ENCODE peak calls at places on chromosome 9, in ten cellular contexts. V, U, Z, M, O, J, G, C, T and B are unnamed samples.

GRCh38 chr9:68552700-68553099 is 12.0 kb upstream of the TMEM252 start:
- DNase-seq in V (no peak), U (no peak), Z (no peak), M (no peak), O (no peak), J (no peak), G (no peak), C (no peak), T (no peak), B (no peak)

GRCh38 chr9:96161819-96162218 is 140.2 kb downstream of the HSD17B3 start:
- DNase-seq in V (no peak), U (no peak), Z (no peak), M (no peak), O (peak; percentile 38), J (no peak), G (no peak), C (no peak), T (no peak), B (no peak)

GRCh38 chr9:127773245-127773644 is 5.2 kb downstream of the SH2D3C start:
- DNase-seq in V (no peak), U (no peak), Z (no peak), M (no peak), O (no peak), J (no peak), G (no peak), C (no peak), T (no peak), B (no peak)

GRCh38 chr9:88388203-88388885 is at the start of gene SPIN1:
- DNase-seq in V (peak; percentile 70), U (peak; percentile 84), Z (peak; percentile 44), M (peak; percentile 35), O (peak; percentile 79), J (peak; percentile 35), G (no peak), C (peak; percentile 87), T (peak; percentile 96), B (peak; percentile 73)

GRCh38 chr9:5587024-5587423 is 41.9 kb upstream of the RIC1 start:
- DNase-seq in V (no peak), U (no peak), Z (no peak), M (no peak), O (no peak), J (no peak), G (no peak), C (no peak), T (no peak), B (no peak)

GRCh38 chr9:135240871-135241311 is 153.4 kb downstream of the OLFM1 start:
- DNase-seq in V (no peak), U (no peak), Z (no peak), M (no peak), O (no peak), J (no peak), G (no peak), C (no peak), T (peak; percentile 29), B (no peak)

GRCh38 chr9:76215066-76215465 is 179.2 kb downstream of the RFK start:
- DNase-seq in V (no peak), U (no peak), Z (no peak), M (no peak), O (no peak), J (no peak), G (no peak), C (no peak), T (no peak), B (no peak)

GRCh38 chr9:113654605-113655193 is 191.2 kb downstream of the RGS3 start:
- DNase-seq in V (no peak), U (no peak), Z (no peak), M (no peak), O (peak; percentile 26), J (no peak), G (no peak), C (no peak), T (no peak), B (peak; percentile 23)

GRCh38 chr9:98191615-98192502 is 578 bp downstream of the CORO2A start:
- DNase-seq in V (peak; percentile 49), U (peak; percentile 48), Z (peak; percentile 44), M (no peak), O (no peak), J (no peak), G (no peak), C (peak; percentile 59), T (peak; percentile 90), B (peak; percentile 74)

GRCh38 chr9:129460323-129461261 is 160.3 kb downstream of the C9orf50 start:
- DNase-seq in V (peak; percentile 93), U (peak; percentile 97), Z (peak; percentile 99), M (peak; percentile 94), O (peak; percentile 97), J (peak; percentile 90), G (peak; percentile 59), C (peak; percentile 96), T (peak; percentile 98), B (peak; percentile 99)
- TF ChIP-seq POLR2AphosphoS5 in V (peak; percentile 76), U (peak; percentile 91), Z (peak; percentile 74), M (peak; percentile 61), O (no peak), J (peak; percentile 76), G (no peak), C (peak; percentile 78), T (peak; percentile 86), B (peak; percentile 78)

DNA sequence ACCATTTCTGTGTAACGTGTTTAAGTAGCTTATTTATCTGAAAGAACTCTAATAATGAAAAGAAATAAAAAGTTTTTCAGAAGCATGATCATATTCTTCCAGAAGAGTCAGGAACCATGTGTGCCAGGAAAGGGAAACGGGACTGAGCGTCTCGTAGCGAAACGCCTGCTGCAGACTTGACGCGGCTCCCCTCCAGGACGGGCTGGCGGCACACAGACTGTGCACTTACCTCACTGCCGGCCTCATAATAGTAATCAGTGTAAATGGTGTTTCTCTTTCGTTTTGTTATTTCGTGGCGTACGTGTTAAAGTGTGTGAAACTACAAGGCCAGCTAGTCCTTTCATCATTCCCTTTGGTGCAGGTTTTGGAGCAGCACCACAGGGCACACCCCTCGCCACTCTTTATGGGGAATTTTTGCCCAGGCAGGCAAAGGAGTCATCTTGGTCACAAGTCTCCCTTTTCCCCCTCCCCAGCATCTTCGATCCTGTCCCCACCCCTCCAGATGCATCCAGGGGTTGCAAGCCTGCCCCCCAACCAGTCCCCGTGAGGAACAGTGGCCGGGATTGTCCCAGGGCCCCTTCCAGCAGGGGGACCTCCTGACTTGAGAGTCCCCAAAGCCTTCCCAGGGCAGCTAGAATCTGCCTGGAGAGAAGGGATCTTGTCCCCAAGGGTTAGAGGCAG is 233.1 kb downstream of the FANCC start:
- DNase-seq in V (no peak), U (no peak), Z (no peak), M (no peak), O (no peak), J (no peak), G (no peak), C (no peak), T (peak; percentile 30), B (no peak)
- TF ChIP-seq POLR2AphosphoS5 in V (peak; percentile 43), U (peak; percentile 30), Z (no peak), M (no peak), O (no peak), J (no peak), G (no peak), C (peak; percentile 8), T (peak; percentile 18), B (no peak)

GRCh38 chr9:100472268-100472667 is 681 bp upstream of the TMEFF1 start:
- DNase-seq in V (no peak), U (no peak), Z (no peak), M (no peak), O (no peak), J (no peak), G (no peak), C (no peak), T (no peak), B (no peak)

GRCh38 chr9:100472725-100473261 is at the start of gene TMEFF1:
- DNase-seq in V (peak; percentile 6), U (peak; percentile 30), Z (no peak), M (peak; percentile 30), O (no peak), J (no peak), G (no peak), C (peak; percentile 27), T (peak; percentile 75), B (peak; percentile 91)

GRCh38 chr9:100473271-100474081 is 527 bp downstream of the TMEFF1 start:
- DNase-seq in V (no peak), U (peak; percentile 26), Z (peak; percentile 4), M (no peak), O (no peak), J (no peak), G (no peak), C (peak; percentile 11), T (peak; percentile 78), B (no peak)

GRCh38 chr9:100474950-100475276 is 2.0 kb downstream of the TMEFF1 start:
- DNase-seq in V (no peak), U (no peak), Z (no peak), M (no peak), O (no peak), J (no peak), G (no peak), C (no peak), T (no peak), B (no peak)

DNA sequence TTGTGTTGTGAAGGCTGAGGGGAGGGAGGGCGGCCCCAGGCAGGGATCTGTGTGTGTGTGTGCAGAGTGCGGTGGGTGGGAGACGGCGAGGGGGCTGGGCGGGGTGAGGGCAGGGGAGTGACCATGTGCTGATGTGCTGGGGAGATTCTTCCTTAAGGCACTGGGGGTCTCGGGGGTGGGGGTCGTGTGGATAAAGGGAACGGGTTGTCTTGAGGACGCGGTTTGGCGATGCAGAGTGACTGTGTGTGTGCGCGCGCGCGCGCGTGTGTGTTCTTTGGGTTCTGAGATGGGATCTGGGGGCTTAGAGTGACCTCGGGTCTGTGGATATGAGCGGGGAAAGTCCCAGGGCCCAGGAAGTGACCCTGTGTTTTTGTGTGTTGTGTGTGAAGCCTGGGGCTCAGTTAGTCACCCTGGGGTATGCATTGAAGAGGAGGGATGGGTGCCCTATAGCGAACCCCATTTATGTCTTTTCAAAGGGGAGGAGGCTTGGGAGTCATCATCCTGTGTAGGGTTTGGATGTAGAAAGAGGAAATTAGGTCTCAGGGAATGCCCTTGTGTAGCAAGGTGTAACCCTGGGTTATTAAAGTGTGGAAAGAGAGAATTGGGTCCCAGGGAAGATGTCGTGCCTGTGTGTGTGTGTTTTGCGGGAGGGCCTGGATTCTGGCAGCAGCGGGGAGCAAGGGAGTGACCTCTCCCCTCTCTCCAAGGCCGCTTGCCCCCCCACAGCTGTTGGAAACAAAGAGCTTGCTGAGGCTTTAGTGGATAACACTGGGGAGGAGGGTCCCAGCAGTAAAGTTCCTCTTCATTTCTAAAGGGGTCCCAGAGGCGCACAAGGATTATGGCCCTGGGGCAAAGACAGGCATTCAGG is 1.4 kb downstream of the TMEFF1 start:
- DNase-seq in V (no peak), U (no peak), Z (no peak), M (no peak), O (no peak), J (no peak), G (no peak), C (no peak), T (no peak), B (no peak)
- TF ChIP-seq POLR2AphosphoS5 in V (no peak), U (no peak), Z (no peak), M (no peak), O (no peak), J (no peak), G (no peak), C (no peak), T (no peak), B (no peak)

DNA sequence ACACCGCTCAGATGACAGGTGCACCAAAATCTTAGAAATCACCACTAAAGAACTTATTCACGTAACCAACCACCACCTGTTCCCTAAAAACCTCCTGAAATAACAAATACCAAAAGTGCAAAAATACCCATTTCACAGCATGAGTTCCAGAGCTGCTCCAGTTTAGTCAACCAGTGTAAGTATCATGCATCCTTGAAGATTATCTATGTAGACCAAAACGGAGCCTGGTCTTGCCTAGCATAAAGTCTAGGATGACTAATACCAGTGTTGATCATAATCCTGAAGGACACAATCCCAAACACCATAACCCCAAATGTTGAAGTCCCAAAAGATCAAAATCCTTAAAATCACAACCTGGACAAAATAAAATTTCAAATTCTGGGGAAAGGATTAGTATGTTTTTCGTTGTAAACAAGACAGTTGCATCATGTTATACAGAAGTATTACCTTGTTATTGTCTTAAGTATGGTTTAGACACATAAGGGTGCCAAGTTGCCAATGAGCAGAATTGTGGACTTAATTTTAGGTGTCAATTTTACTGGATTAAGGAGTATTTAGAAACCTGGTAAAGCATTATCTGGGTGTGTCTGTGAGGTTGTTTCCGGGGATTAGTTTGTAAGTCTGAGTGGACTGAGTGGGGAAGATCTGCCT is 18.1 kb downstream of the VCP start:
- DNase-seq in V (no peak), U (no peak), Z (no peak), M (no peak), O (no peak), J (no peak), G (no peak), C (no peak), T (no peak), B (no peak)
- TF ChIP-seq POLR2AphosphoS5 in V (no peak), U (no peak), Z (no peak), M (peak; percentile 44), O (no peak), J (no peak), G (no peak), C (no peak), T (no peak), B (no peak)